ENCODE peak calls at places on chromosomes 16 and 17, in seven cellular contexts. One of them, this sample, is unnamed. For H3K4me1, the result is how much of the 10 kb centered on the place peaks cover.

GRCh38 chr17:77869665-77870132 is 88.8 kb upstream of the TNRC6C start:
- DNase-seq in heart right ventricle: no peak
- DNase-seq in kidney: peak
- DNase-seq in sigmoid colon: no peak
- DNase-seq in left ventricle myocardium inferior: no peak
- DNase-seq in left lung: peak
- DNase-seq in Karpas-422: peak
- DNase-seq in this sample: no peak

GRCh38 chr17:62562656-62563055 is 64.8 kb upstream of the MRC2 start:
- DNase-seq in heart right ventricle: no peak
- DNase-seq in kidney: no peak
- DNase-seq in sigmoid colon: no peak
- DNase-seq in left ventricle myocardium inferior: no peak
- DNase-seq in left lung: no peak
- DNase-seq in Karpas-422: no peak
- DNase-seq in this sample: peak

GRCh38 chr17:75632863-75633483 is at the start of gene SMIM5:
- DNase-seq in heart right ventricle: peak
- DNase-seq in kidney: peak
- DNase-seq in sigmoid colon: peak
- DNase-seq in left ventricle myocardium inferior: peak
- DNase-seq in left lung: peak
- DNase-seq in Karpas-422: peak
- DNase-seq in this sample: peak

GRCh38 chr17:8248751-8249607 is at the start of gene PFAS:
- DNase-seq in heart right ventricle: peak
- DNase-seq in kidney: peak
- DNase-seq in sigmoid colon: peak
- DNase-seq in left ventricle myocardium inferior: peak
- DNase-seq in left lung: peak
- DNase-seq in Karpas-422: peak
- DNase-seq in this sample: peak

GRCh38 chr17:35313875-35314409 is 59.5 kb downstream of the SLFN11 start:
- DNase-seq in heart right ventricle: peak
- DNase-seq in kidney: peak
- DNase-seq in sigmoid colon: no peak
- DNase-seq in left ventricle myocardium inferior: peak
- DNase-seq in left lung: peak
- DNase-seq in Karpas-422: no peak
- DNase-seq in this sample: no peak

GRCh38 chr17:46944931-46945330 is 22.0 kb downstream of the GOSR2 start:
- DNase-seq in heart right ventricle: no peak
- DNase-seq in kidney: no peak
- DNase-seq in sigmoid colon: no peak
- DNase-seq in left ventricle myocardium inferior: no peak
- DNase-seq in left lung: no peak
- DNase-seq in Karpas-422: no peak
- DNase-seq in this sample: peak

GRCh38 chr17:59435238-59435637 is 103.8 kb downstream of the YPEL2 start:
- DNase-seq in heart right ventricle: no peak
- DNase-seq in kidney: no peak
- DNase-seq in sigmoid colon: no peak
- DNase-seq in left ventricle myocardium inferior: no peak
- DNase-seq in left lung: no peak
- DNase-seq in Karpas-422: no peak
- DNase-seq in this sample: peak

GRCh38 chr17:15498107-15498506 is 30.7 kb upstream of the CDRT4 start:
- DNase-seq in heart right ventricle: no peak
- DNase-seq in kidney: no peak
- DNase-seq in sigmoid colon: no peak
- DNase-seq in left ventricle myocardium inferior: no peak
- DNase-seq in left lung: no peak
- DNase-seq in Karpas-422: peak
- DNase-seq in this sample: no peak

GRCh38 chr16:67917852-67918236 is 13.8 kb downstream of the CTRL start:
- DNase-seq in heart right ventricle: no peak
- DNase-seq in kidney: no peak
- DNase-seq in sigmoid colon: no peak
- DNase-seq in left ventricle myocardium inferior: no peak
- DNase-seq in left lung: no peak
- DNase-seq in Karpas-422: no peak
- DNase-seq in this sample: peak

GRCh38 chr17:19537116-19537515 is 3.5 kb downstream of the SLC47A1 start:
- DNase-seq in heart right ventricle: no peak
- DNase-seq in kidney: no peak
- DNase-seq in sigmoid colon: no peak
- DNase-seq in left ventricle myocardium inferior: no peak
- DNase-seq in left lung: no peak
- DNase-seq in Karpas-422: no peak
- DNase-seq in this sample: no peak

GRCh38 chr17:75084039-75084660 is 3.6 kb upstream of the SLC16A5 start:
- DNase-seq in heart right ventricle: no peak
- DNase-seq in kidney: no peak
- DNase-seq in sigmoid colon: no peak
- DNase-seq in left ventricle myocardium inferior: no peak
- DNase-seq in left lung: no peak
- DNase-seq in Karpas-422: no peak
- DNase-seq in this sample: no peak

GRCh38 chr16:23206986-23207385 is 24.4 kb downstream of the SCNN1G start:
- DNase-seq in heart right ventricle: no peak
- DNase-seq in kidney: no peak
- DNase-seq in sigmoid colon: no peak
- DNase-seq in left ventricle myocardium inferior: no peak
- DNase-seq in left lung: no peak
- DNase-seq in Karpas-422: no peak
- DNase-seq in this sample: no peak

GRCh38 chr17:61411944-61412859 is 12.6 kb downstream of the TBX2 start:
- DNase-seq in heart right ventricle: peak
- DNase-seq in kidney: peak
- DNase-seq in sigmoid colon: peak
- DNase-seq in left ventricle myocardium inferior: peak
- DNase-seq in left lung: peak
- DNase-seq in Karpas-422: peak
- DNase-seq in this sample: peak

GRCh38 chr17:61413654-61414133 is 14.1 kb downstream of the TBX2 start:
- DNase-seq in heart right ventricle: no peak
- DNase-seq in kidney: no peak
- DNase-seq in sigmoid colon: peak
- DNase-seq in left ventricle myocardium inferior: no peak
- DNase-seq in left lung: no peak
- DNase-seq in Karpas-422: no peak
- DNase-seq in this sample: peak

GRCh38 chr17:61411114-61411943 is 11.7 kb downstream of the TBX2 start:
- DNase-seq in heart right ventricle: peak
- DNase-seq in kidney: peak
- DNase-seq in sigmoid colon: peak
- DNase-seq in left ventricle myocardium inferior: no peak
- DNase-seq in left lung: peak
- DNase-seq in Karpas-422: no peak
- DNase-seq in this sample: peak

GRCh38 chr17:61414141-61414935 is 14.7 kb downstream of the TBX2 start:
- DNase-seq in heart right ventricle: peak
- DNase-seq in kidney: no peak
- DNase-seq in sigmoid colon: peak
- DNase-seq in left ventricle myocardium inferior: no peak
- DNase-seq in left lung: peak
- DNase-seq in Karpas-422: no peak
- DNase-seq in this sample: no peak

DNA sequence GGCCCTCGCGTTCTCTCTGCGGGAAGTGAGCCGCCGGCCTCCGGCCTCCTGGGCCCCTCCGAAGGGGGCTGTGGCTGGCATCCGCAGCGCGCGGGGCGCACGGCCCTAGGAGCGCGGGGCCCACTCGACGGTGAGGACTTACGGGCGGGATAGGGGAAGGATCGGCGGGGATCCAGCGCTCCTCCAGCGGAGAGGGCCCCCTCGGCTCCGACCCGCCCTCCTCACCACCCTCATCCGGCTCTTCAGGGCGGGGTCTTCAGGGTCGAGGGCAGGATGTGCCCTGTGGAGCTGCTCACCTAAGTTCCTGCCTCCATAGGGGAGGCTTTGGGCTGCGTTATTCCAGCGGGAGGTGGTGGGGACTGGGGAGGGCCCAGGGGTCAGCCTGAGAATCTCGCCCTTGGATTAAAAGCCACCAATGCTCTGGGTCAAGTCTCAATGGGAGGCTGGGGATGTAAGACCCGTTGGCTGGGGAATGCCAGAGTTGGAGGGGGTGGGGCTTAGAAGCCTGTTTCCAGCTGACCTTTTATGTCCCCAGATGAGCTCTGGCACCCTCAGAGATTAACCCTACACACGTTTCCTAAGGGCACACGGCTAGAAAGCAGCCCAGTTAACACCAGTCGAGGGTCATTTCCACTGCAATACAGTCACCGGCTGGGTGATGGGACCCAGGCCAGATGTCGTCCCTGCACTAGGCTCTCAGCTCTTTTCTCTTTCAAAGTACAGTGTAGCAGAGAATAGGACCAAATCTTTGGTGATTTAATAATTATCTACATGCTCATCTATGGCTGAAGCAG is 13.4 kb downstream of the TBX2 start:
- DNase-seq in heart right ventricle: peak
- DNase-seq in kidney: no peak
- DNase-seq in sigmoid colon: peak
- DNase-seq in left ventricle myocardium inferior: no peak
- DNase-seq in left lung: no peak
- DNase-seq in Karpas-422: no peak
- DNase-seq in this sample: no peak
- H3K4me3 ChIP-seq in heart right ventricle: peak
- H3K4me3 ChIP-seq in kidney: peak
- H3K4me3 ChIP-seq in sigmoid colon: peak
- H3K4me3 ChIP-seq in left ventricle myocardium inferior: peak
- H3K4me3 ChIP-seq in left lung: peak
- H3K4me3 ChIP-seq in Karpas-422: no peak
- H3K4me3 ChIP-seq in this sample: peak

GRCh38 chr17:68480885-68481284 is 23.6 kb upstream of the WIPI1 start:
- DNase-seq in heart right ventricle: no peak
- DNase-seq in kidney: no peak
- DNase-seq in sigmoid colon: no peak
- DNase-seq in left ventricle myocardium inferior: no peak
- DNase-seq in left lung: no peak
- DNase-seq in Karpas-422: no peak
- DNase-seq in this sample: no peak

GRCh38 chr17:68484458-68484857 is 27.2 kb upstream of the WIPI1 start:
- DNase-seq in heart right ventricle: no peak
- DNase-seq in kidney: no peak
- DNase-seq in sigmoid colon: no peak
- DNase-seq in left ventricle myocardium inferior: no peak
- DNase-seq in left lung: no peak
- DNase-seq in Karpas-422: no peak
- DNase-seq in this sample: no peak

DNA sequence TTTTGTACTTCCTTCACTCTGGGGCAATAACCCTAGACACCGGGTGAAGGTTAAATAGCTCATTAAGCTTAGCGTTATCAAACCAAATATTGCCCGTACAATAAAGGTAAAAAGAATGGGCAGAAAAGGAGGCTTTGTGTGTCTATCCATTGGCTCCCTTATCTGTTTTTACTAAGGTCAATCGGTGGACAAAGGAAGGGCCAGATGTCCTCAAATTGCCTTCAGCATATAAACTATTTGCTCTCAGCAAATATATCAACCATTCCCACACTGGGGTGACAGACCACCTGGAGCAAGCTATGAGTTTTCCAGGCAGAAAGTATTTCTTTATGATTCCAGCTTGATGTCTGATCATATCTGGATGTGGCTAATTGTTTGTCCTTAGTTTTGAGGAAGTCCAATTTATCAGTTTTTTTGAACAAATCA is 25.3 kb upstream of the WIPI1 start:
- DNase-seq in heart right ventricle: no peak
- DNase-seq in kidney: no peak
- DNase-seq in sigmoid colon: no peak
- DNase-seq in left ventricle myocardium inferior: no peak
- DNase-seq in left lung: no peak
- DNase-seq in Karpas-422: no peak
- DNase-seq in this sample: no peak
- H3K4me1 ChIP-seq in heart right ventricle: under half
- H3K4me1 ChIP-seq in kidney: under half
- H3K4me1 ChIP-seq in sigmoid colon: under half
- H3K4me1 ChIP-seq in left ventricle myocardium inferior: under half
- H3K4me1 ChIP-seq in left lung: under half
- H3K4me1 ChIP-seq in Karpas-422: under half
- H3K4me1 ChIP-seq in this sample: under half

DNA sequence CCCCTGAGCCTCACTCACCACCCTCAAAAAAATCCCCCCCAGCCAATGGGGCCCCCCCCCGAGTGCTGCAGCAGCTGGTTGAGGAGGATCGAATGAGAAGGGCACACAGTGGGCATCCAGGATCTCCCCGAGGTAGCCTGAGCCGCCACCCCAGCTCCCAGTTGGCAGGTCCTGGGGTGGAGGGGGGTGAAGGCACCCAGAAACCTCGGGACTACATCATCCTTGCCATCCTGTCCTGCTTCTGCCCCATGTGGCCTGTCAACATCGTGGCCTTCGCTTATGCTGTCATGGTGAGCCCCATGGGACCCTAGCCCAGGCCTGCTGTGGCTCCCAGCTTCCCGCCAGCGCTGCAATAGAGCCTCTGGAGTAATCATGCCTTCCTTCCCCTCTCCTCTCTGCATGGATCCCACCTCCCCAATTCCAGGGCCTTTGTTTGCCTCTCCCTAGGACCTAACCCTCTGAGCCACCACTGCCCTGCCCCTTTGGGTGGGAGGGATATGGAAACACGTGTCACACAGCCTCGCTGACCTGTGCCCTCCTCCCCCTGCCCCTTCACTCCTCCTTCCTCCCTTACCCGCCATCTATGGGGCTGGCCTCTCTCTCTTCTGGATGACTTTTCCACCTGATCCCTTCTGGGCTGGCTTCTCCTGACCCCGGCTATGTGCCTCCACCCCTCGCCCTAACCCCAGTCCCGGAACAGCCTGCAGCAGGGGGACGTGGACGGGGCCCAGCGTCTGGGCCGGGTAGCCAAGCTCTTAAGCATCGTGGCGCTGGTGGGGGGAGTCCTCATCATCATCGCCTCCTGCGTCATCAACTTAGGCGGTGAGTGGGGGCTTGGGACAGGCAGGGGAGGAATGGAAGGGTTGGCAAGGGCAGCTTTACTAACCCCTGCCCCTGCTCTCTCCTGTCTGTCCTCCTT is 1.9 kb downstream of the PRRT2 start:
- DNase-seq in heart right ventricle: peak
- DNase-seq in kidney: peak
- DNase-seq in sigmoid colon: no peak
- DNase-seq in left ventricle myocardium inferior: no peak
- DNase-seq in left lung: no peak
- DNase-seq in Karpas-422: no peak
- DNase-seq in this sample: no peak
- H3K4me3 ChIP-seq in heart right ventricle: no peak
- H3K4me3 ChIP-seq in kidney: no peak
- H3K4me3 ChIP-seq in sigmoid colon: peak
- H3K4me3 ChIP-seq in left ventricle myocardium inferior: no peak
- H3K4me3 ChIP-seq in left lung: no peak
- H3K4me3 ChIP-seq in Karpas-422: peak
- H3K4me3 ChIP-seq in this sample: no peak

DNA sequence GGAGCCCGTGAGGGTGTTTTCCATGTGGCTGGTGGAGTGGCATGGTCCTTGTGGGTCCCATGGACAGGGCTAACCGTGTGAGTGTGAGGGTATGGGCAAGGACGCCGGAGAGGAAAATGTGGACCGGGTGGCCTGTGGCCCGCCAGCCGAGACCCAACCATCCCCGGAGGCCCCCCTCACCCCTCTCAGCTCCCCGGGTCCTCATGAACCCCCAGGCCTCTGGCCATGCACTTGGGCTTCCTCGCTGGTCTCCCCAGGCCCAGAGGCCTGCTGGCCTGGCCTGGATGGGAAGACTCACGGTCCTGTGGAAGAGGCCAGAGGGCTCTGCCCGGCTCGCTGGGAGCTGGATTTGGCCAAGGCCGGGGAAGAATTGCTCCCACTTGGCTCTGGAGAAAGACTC is 13.1 kb downstream of the RAP1GAP2 start:
- DNase-seq in heart right ventricle: no peak
- DNase-seq in kidney: no peak
- DNase-seq in sigmoid colon: no peak
- DNase-seq in left ventricle myocardium inferior: no peak
- DNase-seq in left lung: peak
- DNase-seq in Karpas-422: no peak
- DNase-seq in this sample: no peak
- H3K4me1 ChIP-seq in heart right ventricle: under half
- H3K4me1 ChIP-seq in kidney: under half
- H3K4me1 ChIP-seq in sigmoid colon: under half
- H3K4me1 ChIP-seq in left ventricle myocardium inferior: under half
- H3K4me1 ChIP-seq in left lung: under half
- H3K4me1 ChIP-seq in Karpas-422: under half
- H3K4me1 ChIP-seq in this sample: under half